ENCODE peak calls at places on chromosomes 2 and 18, in nine cellular contexts. Y is endothelial cell, T is activated B cell treated with CpG ODN at 0.5 μM for 24 hours, V is esophagus squamous epithelium, D is adrenal gland, A is HCT116, O is psoas muscle, Q is kidney, P is colonic mucosa. S is an unnamed sample.

GRCh38 chr2:53826587-53827397 is 33.0 kb downstream of the GPR75 start:
- DNase-seq in Q (no peak), P (no peak), D (no peak), Y (no peak), A (no peak), O (no peak), V (no peak), T (no peak), S (no peak)

GRCh38 chr18:51621103-51621969 is 423.9 kb upstream of the MEX3C start:
- DNase-seq in V (no peak), T (no peak), Y (peak), D (peak), O (no peak), P (peak), A (peak), Q (no peak), S (peak)

GRCh38 chr2:22879009-22879863 is 505.7 kb upstream of the KLHL29 start:
- DNase-seq in O (no peak), T (no peak), D (no peak), Q (no peak), A (no peak), V (no peak), P (no peak), Y (no peak), S (no peak)

GRCh38 chr2:55235724-55236538 is 3.4 kb downstream of the RPS27A start:
- DNase-seq in Y (no peak), V (no peak), O (no peak), D (no peak), A (no peak), T (no peak), Q (no peak), P (no peak), S (no peak)

GRCh38 chr2:190695739-190696138 is 46.9 kb downstream of the NAB1 start:
- DNase-seq in D (no peak), O (no peak), T (no peak), A (no peak), V (no peak), Q (no peak), P (no peak), Y (no peak), S (no peak)

GRCh38 chr2:50746526-50746925 is 285.4 kb downstream of the NRXN1 start:
- DNase-seq in Y (peak), A (peak), O (no peak), D (no peak), Q (no peak), T (no peak), P (no peak), V (no peak), S (peak)

GRCh38 chr18:21843340-21843739 is 102.7 kb downstream of the MIB1 start:
- DNase-seq in T (no peak), V (no peak), P (no peak), Q (no peak), O (no peak), D (no peak), A (no peak), Y (no peak), S (no peak)

GRCh38 chr2:227653419-227653818 is 13.2 kb upstream of the SCYGR5 start:
- DNase-seq in T (no peak), D (no peak), Y (no peak), Q (no peak), A (no peak), P (no peak), O (no peak), V (no peak), S (no peak)

GRCh38 chr2:7835693-7836680 is 845.9 kb upstream of the ID2 start:
- DNase-seq in V (no peak), P (no peak), Y (no peak), T (no peak), Q (no peak), O (no peak), D (no peak), A (no peak), S (no peak)

GRCh38 chr2:172438741-172439508 is 11.5 kb downstream of the ITGA6 start:
- DNase-seq in O (no peak), T (no peak), A (peak), P (peak), Q (no peak), D (peak), V (no peak), Y (no peak), S (peak)

GRCh38 chr18:9066817-9067306 is 35.6 kb upstream of the NDUFV2 start:
- DNase-seq in A (no peak), O (no peak), P (no peak), Y (no peak), T (no peak), Q (no peak), D (no peak), V (no peak), S (no peak)

GRCh38 chr2:137886432-137886831 is 77.8 kb upstream of the HNMT start:
- DNase-seq in V (no peak), P (no peak), Y (peak), A (peak), T (no peak), D (no peak), O (no peak), Q (no peak), S (peak)

GRCh38 chr2:25315316-25315680 is 26.4 kb downstream of the DNMT3A start:
- DNase-seq in A (no peak), T (no peak), Y (no peak), V (no peak), P (no peak), O (no peak), D (no peak), Q (no peak), S (no peak)

GRCh38 chr2:74497777-74498499 is 1.5 kb downstream of the LBX2 start:
- DNase-seq in A (no peak), D (no peak), Q (peak), P (peak), T (no peak), O (no peak), Y (no peak), V (no peak), S (peak)

GRCh38 chr2:187429989-187430388 is 18.1 kb downstream of the CALCRL start:
- DNase-seq in A (no peak), Y (no peak), P (no peak), O (no peak), V (no peak), Q (no peak), D (no peak), T (no peak), S (no peak)

GRCh38 chr2:101821828-101822458 is 124.4 kb downstream of the MAP4K4 start:
- DNase-seq in P (no peak), A (no peak), V (no peak), T (no peak), Y (no peak), Q (no peak), O (no peak), D (no peak), S (no peak)

GRCh38 chr2:168515502-168515901 is 59.4 kb downstream of the CERS6 start:
- DNase-seq in P (no peak), O (no peak), Q (no peak), V (no peak), D (no peak), A (no peak), T (no peak), Y (no peak), S (no peak)

GRCh38 chr2:72012886-72013574 is 134.6 kb downstream of the CYP26B1 start:
- DNase-seq in P (peak), A (no peak), Q (no peak), D (no peak), V (no peak), O (no peak), T (no peak), Y (no peak), S (no peak)

GRCh38 chr2:199431748-199432213 is 26.0 kb downstream of the SATB2 start:
- DNase-seq in V (no peak), O (no peak), P (no peak), Q (no peak), T (no peak), D (no peak), Y (no peak), A (peak), S (no peak)

GRCh38 chr18:79511671-79512301 is 116.1 kb downstream of the NFATC1 start:
- DNase-seq in P (no peak), Y (no peak), Q (peak), V (no peak), T (peak), A (no peak), O (peak), D (no peak), S (no peak)

GRCh38 chr2:69185807-69186206 is 172.8 kb downstream of the ANTXR1 start:
- DNase-seq in T (no peak), O (no peak), Y (no peak), D (no peak), A (no peak), Q (no peak), P (peak), V (no peak), S (no peak)

GRCh38 chr2:196403471-196403870 is 232.1 kb upstream of the STK17B start:
- DNase-seq in V (no peak), O (no peak), Y (no peak), Q (no peak), D (no peak), T (no peak), A (no peak), P (no peak), S (no peak)

GRCh38 chr2:10954856-10955818 is 43.4 kb downstream of the KCNF1 start:
- DNase-seq in O (no peak), A (no peak), Y (no peak), T (no peak), Q (peak), V (no peak), P (no peak), D (no peak), S (no peak)

GRCh38 chr2:4053769-4054493 is 350.6 kb downstream of the DCDC2C start:
- DNase-seq in A (no peak), V (no peak), P (no peak), Y (no peak), T (no peak), Q (no peak), D (no peak), O (no peak), S (no peak)

GRCh38 chr18:69953191-69953590 is 5.5 kb upstream of the CD226 start:
- DNase-seq in D (no peak), T (no peak), Y (no peak), P (no peak), A (no peak), Q (no peak), O (no peak), V (no peak), S (no peak)

GRCh38 chr2:240895656-240896388 is at the start of gene MAB21L4:
- DNase-seq in A (peak), O (no peak), P (no peak), T (no peak), Q (no peak), Y (no peak), D (no peak), V (no peak), S (peak)

GRCh38 chr2:85704800-85705679 is 10.9 kb downstream of the GNLY start:
- DNase-seq in O (no peak), A (no peak), D (no peak), Q (no peak), Y (no peak), V (no peak), T (no peak), P (no peak), S (no peak)

GRCh38 chr2:103459302-103459701 is 697.5 kb downstream of the TMEM182 start:
- DNase-seq in Q (no peak), V (no peak), P (no peak), T (no peak), O (no peak), A (no peak), D (no peak), Y (no peak), S (no peak)

GRCh38 chr2:158745067-158745865 is 49.9 kb upstream of the DAPL1 start:
- DNase-seq in O (no peak), A (peak), Y (peak), P (peak), D (peak), Q (no peak), T (no peak), V (no peak), S (peak)

GRCh38 chr18:3514312-3515216 is 64.6 kb downstream of the TGIF1 start:
- DNase-seq in A (no peak), T (no peak), D (peak), Y (no peak), P (no peak), O (no peak), V (no peak), Q (no peak), S (no peak)

GRCh38 chr2:68369340-68369734 is 4.3 kb downstream of the PLEK start:
- DNase-seq in T (no peak), Q (no peak), V (no peak), A (no peak), O (no peak), Y (no peak), D (no peak), P (no peak), S (no peak)

GRCh38 chr2:160141944-160142343 is 58.1 kb downstream of the ITGB6 start:
- DNase-seq in O (no peak), T (no peak), P (no peak), A (no peak), V (no peak), Y (no peak), Q (no peak), D (no peak), S (no peak)

GRCh38 chr18:41126541-41127235 is 828.3 kb upstream of the PIK3C3 start:
- DNase-seq in Q (no peak), O (no peak), D (no peak), A (no peak), V (no peak), P (no peak), Y (no peak), T (no peak), S (no peak)

GRCh38 chr18:58805482-58806187 is 59.0 kb upstream of the ZNF532 start:
- DNase-seq in O (no peak), Q (no peak), T (no peak), V (no peak), Y (no peak), D (no peak), A (no peak), P (no peak), S (no peak)

GRCh38 chr2:4020153-4020552 is 316.8 kb downstream of the DCDC2C start:
- DNase-seq in P (no peak), Y (no peak), O (no peak), T (no peak), V (no peak), D (no peak), A (no peak), Q (no peak), S (no peak)

GRCh38 chr18:31261792-31262582 is 56.0 kb upstream of the DSG1 start:
- DNase-seq in T (no peak), Q (no peak), Y (no peak), P (no peak), O (no peak), A (no peak), D (no peak), V (no peak), S (peak)

GRCh38 chr2:127523269-127523930 is 2.9 kb downstream of the IWS1 start:
- DNase-seq in Y (no peak), P (no peak), D (no peak), T (no peak), A (no peak), V (no peak), Q (no peak), O (no peak), S (no peak)

DNA sequence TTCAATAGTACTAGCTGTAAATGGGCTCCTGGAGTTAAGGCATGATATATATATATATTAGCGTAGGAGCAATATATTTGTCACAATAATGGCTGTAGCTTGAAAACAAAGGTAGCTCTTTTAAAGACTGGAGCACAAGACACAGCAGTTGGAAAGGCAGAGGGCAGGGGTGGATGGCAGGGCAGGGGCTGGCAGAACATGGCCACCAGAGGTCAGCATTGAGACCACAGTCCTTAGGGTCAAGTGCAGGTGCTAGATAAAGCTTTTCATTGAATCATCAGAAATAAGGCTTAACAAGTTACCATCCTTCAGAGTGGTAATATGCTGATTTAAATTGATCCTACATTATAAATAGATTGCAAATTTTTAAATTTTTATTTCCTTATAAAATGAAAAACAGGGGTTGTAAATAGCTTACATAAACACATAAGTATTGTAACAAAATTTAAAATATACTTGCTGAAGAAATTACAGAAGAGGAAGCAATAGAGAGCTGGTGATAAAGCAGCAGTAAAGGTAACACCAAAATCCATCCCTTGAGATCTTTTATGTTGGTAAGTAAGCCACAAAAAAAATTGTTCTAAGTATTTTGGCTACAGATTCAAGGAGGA is 161.2 kb upstream of the PIEZO2 start:
- DNase-seq in P (peak), Y (peak), Q (peak), O (peak), A (peak), T (no peak), D (peak), V (no peak), S (peak)
- TF ChIP-seq CTCF in P (no peak), Y (peak), Q (peak), O (peak), A (peak), T (no peak), D (peak), V (peak), S (peak)

GRCh38 chr2:5984946-5985345 is 292.8 kb downstream of the SOX11 start:
- DNase-seq in A (no peak), Q (no peak), Y (no peak), D (no peak), T (no peak), V (no peak), O (no peak), P (no peak), S (no peak)
- TF ChIP-seq CTCF in A (no peak), Q (no peak), Y (no peak), D (no peak), T (no peak), V (no peak), O (no peak), P (no peak), S (no peak)

GRCh38 chr2:180364719-180365118 is 357.6 kb upstream of the CWC22 start:
- DNase-seq in A (no peak), T (no peak), Y (no peak), V (no peak), Q (no peak), P (no peak), D (no peak), O (no peak), S (no peak)

GRCh38 chr2:180360283-180360618 is 353.2 kb upstream of the CWC22 start:
- DNase-seq in T (no peak), A (no peak), O (no peak), Y (no peak), V (no peak), Q (no peak), D (no peak), P (no peak), S (no peak)

GRCh38 chr2:180356676-180357075 is 349.6 kb upstream of the CWC22 start:
- DNase-seq in T (no peak), P (no peak), A (no peak), V (no peak), O (no peak), D (no peak), Q (no peak), Y (no peak), S (no peak)

GRCh38 chr2:180358458-180358857 is 351.4 kb upstream of the CWC22 start:
- DNase-seq in D (no peak), A (no peak), O (no peak), V (no peak), Q (no peak), Y (no peak), P (no peak), T (no peak), S (no peak)

DNA sequence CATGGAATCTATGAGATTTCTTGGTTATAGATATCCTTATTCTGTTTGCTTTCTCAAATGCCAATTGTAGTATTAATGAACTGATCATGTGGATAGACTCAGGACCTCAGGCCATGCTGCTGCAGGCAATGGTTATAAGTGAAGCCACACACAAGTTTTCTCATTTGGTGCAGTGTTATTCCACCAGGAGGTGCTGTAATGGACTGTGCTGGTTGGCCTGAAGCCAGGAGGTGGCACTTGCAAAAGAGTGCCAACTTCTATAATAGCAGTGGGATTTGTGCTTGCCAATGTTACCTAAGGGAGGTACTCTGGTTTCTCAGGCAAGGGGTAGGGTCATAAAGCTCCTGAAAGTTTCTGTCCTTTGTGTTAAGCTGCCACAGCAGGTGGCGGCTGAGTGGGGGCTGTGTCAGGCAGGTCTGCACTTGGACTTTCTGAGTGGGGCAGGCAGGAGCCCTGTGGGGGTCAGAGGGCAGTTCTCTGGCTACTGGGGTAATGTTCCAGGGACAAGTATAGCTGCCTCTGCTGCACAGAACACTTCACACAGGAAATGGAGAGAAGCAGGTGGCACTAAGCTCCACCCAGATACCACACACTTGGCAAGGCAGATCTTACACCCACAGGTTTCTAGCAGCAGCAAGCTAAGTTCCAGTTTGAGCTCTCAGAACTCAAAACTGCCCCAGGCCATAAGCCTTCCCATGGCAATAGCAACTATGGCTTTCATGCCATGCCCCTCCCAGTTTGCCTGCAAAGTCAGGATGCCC is 352.6 kb upstream of the CWC22 start:
- DNase-seq in Y (no peak), D (no peak), Q (no peak), T (no peak), P (peak), V (no peak), A (peak), O (no peak), S (peak)
- TF ChIP-seq CTCF in Y (no peak), D (no peak), Q (no peak), T (no peak), P (no peak), V (no peak), A (peak), O (no peak), S (peak)

GRCh38 chr2:97663962-97664635 is at the start of gene ACTR1B:
- DNase-seq in V (peak), T (peak), Q (peak), P (peak), D (peak), Y (peak), O (peak), A (peak), S (peak)
- TF ChIP-seq CTCF in V (peak), T (no peak), Q (peak), P (no peak), D (peak), Y (peak), O (peak), A (peak), S (peak)

DNA sequence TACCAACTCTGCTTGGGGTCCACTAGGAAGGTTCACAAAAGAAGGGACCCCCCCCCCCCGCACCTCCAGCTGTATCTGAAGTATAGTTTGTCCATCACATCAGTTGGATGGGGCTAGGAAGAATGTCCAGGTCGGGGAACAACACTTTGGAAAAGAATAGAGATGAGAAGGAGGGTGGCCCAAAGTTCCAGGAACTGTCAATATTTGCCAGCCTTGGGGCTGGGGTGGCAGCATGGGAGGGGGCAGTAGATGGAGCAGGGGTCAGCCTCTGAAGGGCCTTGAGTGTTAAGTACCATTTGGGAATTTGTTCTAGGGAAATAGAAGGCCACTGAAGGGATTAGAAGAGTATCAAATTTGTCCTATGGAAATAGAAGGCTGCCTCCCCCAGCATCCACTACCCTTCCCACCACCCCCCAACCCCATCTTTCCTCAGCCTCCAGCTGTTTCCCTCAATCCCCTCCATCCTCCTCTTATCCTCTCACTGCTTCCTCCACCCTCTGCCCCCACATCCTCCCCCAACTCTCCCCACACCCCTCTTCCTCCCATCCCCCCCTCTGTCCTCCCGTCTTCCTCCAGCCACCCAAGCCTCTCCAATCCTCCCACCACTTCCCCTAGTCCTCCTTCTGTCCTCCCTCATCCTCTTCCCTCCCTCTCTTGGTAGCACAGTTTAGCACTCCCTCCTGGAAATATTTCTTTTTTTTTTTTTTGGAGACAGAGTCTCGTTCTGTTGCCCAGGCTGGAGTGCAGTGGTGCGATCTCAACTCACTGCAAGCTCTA is 2.0 kb upstream of the KIDINS220 start:
- DNase-seq in T (no peak), Y (no peak), P (no peak), O (no peak), Q (no peak), D (no peak), V (no peak), A (no peak), S (no peak)
- TF ChIP-seq CTCF in T (no peak), Y (no peak), P (no peak), O (no peak), Q (no peak), D (no peak), V (no peak), A (no peak), S (no peak)